ENCODE peak calls at places on chromosomes 4 and X, in five cellular contexts. One of them, this sample, is unnamed.

GRCh38 chr4:133148690-133149363 is at the start of gene PCDH10:
- DNase-seq in brain microvascular endothelial cell: peak; percentile 96
- DNase-seq in transverse colon: peak; percentile 73
- DNase-seq in ELR: peak; percentile 92
- DNase-seq in PC-3: peak; percentile 85
- DNase-seq in this sample: peak; percentile 25

GRCh38 chrX:123773258-123773978 is 40.6 kb upstream of the THOC2 start:
- DNase-seq in brain microvascular endothelial cell: no peak
- DNase-seq in PC-3: no peak
- DNase-seq in ELR: peak; percentile 5
- DNase-seq in transverse colon: no peak
- DNase-seq in this sample: no peak

GRCh38 chr4:154491341-154491679 is 289 bp downstream of the DCHS2 start:
- DNase-seq in PC-3: peak; percentile 13
- DNase-seq in transverse colon: peak; percentile 10
- DNase-seq in ELR: no peak
- DNase-seq in brain microvascular endothelial cell: no peak
- DNase-seq in this sample: no peak

GRCh38 chr4:13605330-13605729 is 22.2 kb downstream of the BOD1L1 start:
- DNase-seq in ELR: no peak
- DNase-seq in transverse colon: no peak
- DNase-seq in brain microvascular endothelial cell: no peak
- DNase-seq in PC-3: no peak
- DNase-seq in this sample: no peak

GRCh38 chrX:154718607-154719006 is 32.3 kb downstream of the GAB3 start:
- DNase-seq in ELR: no peak
- DNase-seq in transverse colon: no peak
- DNase-seq in brain microvascular endothelial cell: no peak
- DNase-seq in PC-3: no peak
- DNase-seq in this sample: no peak

GRCh38 chr4:37903901-37904300 is 13.0 kb downstream of the TBC1D1 start:
- DNase-seq in PC-3: no peak
- DNase-seq in brain microvascular endothelial cell: no peak
- DNase-seq in transverse colon: no peak
- DNase-seq in ELR: no peak
- DNase-seq in this sample: no peak

GRCh38 chr4:11596989-11597388 is 168.3 kb upstream of the HS3ST1 start:
- DNase-seq in PC-3: no peak
- DNase-seq in transverse colon: no peak
- DNase-seq in brain microvascular endothelial cell: no peak
- DNase-seq in ELR: no peak
- DNase-seq in this sample: no peak

GRCh38 chrX:79413009-79413408 is 45.9 kb upstream of the ITM2A start:
- DNase-seq in transverse colon: no peak
- DNase-seq in PC-3: peak; percentile 39
- DNase-seq in brain microvascular endothelial cell: no peak
- DNase-seq in ELR: peak; percentile 0
- DNase-seq in this sample: peak; percentile 1

GRCh38 chrX:152646961-152647360 is 9.3 kb downstream of the GABRQ start:
- DNase-seq in ELR: no peak
- DNase-seq in PC-3: no peak
- DNase-seq in transverse colon: no peak
- DNase-seq in brain microvascular endothelial cell: no peak
- DNase-seq in this sample: no peak

GRCh38 chr4:172573899-172574298 is 594.7 kb upstream of the GALNT7 start:
- DNase-seq in ELR: peak; percentile 21
- DNase-seq in transverse colon: no peak
- DNase-seq in PC-3: no peak
- DNase-seq in brain microvascular endothelial cell: no peak
- DNase-seq in this sample: no peak

GRCh38 chr4:168796362-168797106 is 213.5 kb downstream of the CBR4 start:
- DNase-seq in brain microvascular endothelial cell: peak; percentile 96
- DNase-seq in transverse colon: no peak
- DNase-seq in ELR: peak; percentile 89
- DNase-seq in PC-3: peak; percentile 88
- DNase-seq in this sample: no peak

GRCh38 chr4:122481766-122482405 is 25.4 kb upstream of the IL2 start:
- DNase-seq in PC-3: peak; percentile 66
- DNase-seq in transverse colon: no peak
- DNase-seq in brain microvascular endothelial cell: no peak
- DNase-seq in ELR: no peak
- DNase-seq in this sample: no peak

GRCh38 chr4:36081185-36081584 is 163.1 kb downstream of the ARAP2 start:
- DNase-seq in transverse colon: no peak
- DNase-seq in ELR: peak; percentile 29
- DNase-seq in brain microvascular endothelial cell: no peak
- DNase-seq in PC-3: no peak
- DNase-seq in this sample: no peak

GRCh38 chrX:49995021-49995731 is 72.8 kb downstream of the CLCN5 start:
- DNase-seq in brain microvascular endothelial cell: peak; percentile 64
- DNase-seq in transverse colon: no peak
- DNase-seq in ELR: peak; percentile 50
- DNase-seq in PC-3: peak; percentile 66
- DNase-seq in this sample: no peak

GRCh38 chr4:99722006-99722405 is 64.4 kb upstream of the C4orf54 start:
- DNase-seq in brain microvascular endothelial cell: no peak
- DNase-seq in ELR: no peak
- DNase-seq in transverse colon: no peak
- DNase-seq in PC-3: no peak
- DNase-seq in this sample: no peak

GRCh38 chr4:173076903-173077629 is 91.5 kb upstream of the GALNT7 start:
- DNase-seq in brain microvascular endothelial cell: no peak
- DNase-seq in PC-3: peak; percentile 7
- DNase-seq in transverse colon: no peak
- DNase-seq in ELR: peak; percentile 39
- DNase-seq in this sample: no peak

GRCh38 chr4:155768370-155768769 is 9.5 kb downstream of the GUCY1B1 start:
- DNase-seq in ELR: no peak
- DNase-seq in brain microvascular endothelial cell: no peak
- DNase-seq in transverse colon: no peak
- DNase-seq in PC-3: no peak
- DNase-seq in this sample: no peak

GRCh38 chr4:32010221-32010620 is 1290.1 kb downstream of the PCDH7 start:
- DNase-seq in transverse colon: no peak
- DNase-seq in PC-3: peak; percentile 19
- DNase-seq in ELR: peak; percentile 6
- DNase-seq in brain microvascular endothelial cell: peak; percentile 4
- DNase-seq in this sample: no peak

GRCh38 chr4:147090486-147090885 is 144.8 kb upstream of the TTC29 start:
- DNase-seq in PC-3: no peak
- DNase-seq in brain microvascular endothelial cell: no peak
- DNase-seq in transverse colon: no peak
- DNase-seq in ELR: no peak
- DNase-seq in this sample: no peak

This sample was measured in KG1.